ENCODE peak calls at places on chromosomes 13 and 19, in six cellular contexts. U is neural progenitor cell, J is endodermal cell, X is GM23338, C is upper lobe of right lung, A is IMR-90. N is an unnamed sample.

GRCh38 chr13:95002126-95002525 is 289.8 kb upstream of the SOX21 start:
- DNase-seq in C (no peak), A (no peak), J (no peak), X (peak), U (no peak), N (no peak)

GRCh38 chr13:48391257-48391656 is 21.7 kb downstream of the LPAR6 start:
- DNase-seq in X (no peak), J (no peak), U (no peak), A (no peak), C (no peak), N (no peak)

GRCh38 chr13:77465595-77466195 is 69.8 kb upstream of the SCEL start:
- DNase-seq in C (no peak), X (no peak), J (no peak), U (no peak), A (no peak), N (no peak)

GRCh38 chr13:102707465-102707864 is 12.6 kb upstream of the METTL21C start:
- DNase-seq in C (no peak), X (no peak), J (no peak), U (no peak), A (peak), N (no peak)

GRCh38 chr19:29779921-29780320 is 31.9 kb upstream of the CCNE1 start:
- DNase-seq in J (peak), X (peak), U (peak), C (no peak), A (no peak), N (no peak)

GRCh38 chr13:24625324-24625723 is 54.9 kb upstream of the ATP12A start:
- DNase-seq in U (no peak), C (no peak), J (no peak), A (no peak), X (no peak), N (no peak)

GRCh38 chr13:27636624-27637288 is 15.1 kb downstream of the POLR1D start:
- DNase-seq in X (no peak), C (no peak), U (no peak), A (peak), J (no peak), N (no peak)

GRCh38 chr13:113458218-113459065 is 5.2 kb upstream of the ADPRHL1 start:
- DNase-seq in C (peak), U (peak), J (peak), A (peak), X (peak), N (no peak)

GRCh38 chr19:50308991-50309390 is 20.2 kb downstream of the KCNC3 start:
- DNase-seq in X (no peak), A (no peak), C (peak), U (no peak), J (peak), N (no peak)

GRCh38 chr13:94739235-94739634 is 26.9 kb upstream of the SOX21 start:
- DNase-seq in X (no peak), C (no peak), A (no peak), U (no peak), J (no peak), N (no peak)

GRCh38 chr13:77207943-77208342 is 119.0 kb downstream of the MYCBP2 start:
- DNase-seq in U (no peak), X (peak), C (no peak), A (peak), J (no peak), N (no peak)

GRCh38 chr19:53158119-53158656 is 665 bp downstream of the ZNF347 start:
- DNase-seq in U (peak), X (peak), A (peak), C (peak), J (peak), N (no peak)

GRCh38 chr19:28324275-28325060 is 888.5 kb downstream of the UQCRFS1 start:
- DNase-seq in U (peak), C (no peak), A (no peak), X (peak), J (peak), N (no peak)

GRCh38 chr13:29579094-29579493 is 16.4 kb downstream of the SLC7A1 start:
- DNase-seq in J (no peak), X (no peak), C (no peak), A (no peak), U (no peak), N (no peak)

GRCh38 chr13:31081316-31081715 is 80.4 kb downstream of the HSPH1 start:
- DNase-seq in J (peak), X (no peak), A (no peak), C (no peak), U (no peak), N (no peak)

GRCh38 chr19:1780272-1780957 is 27.1 kb downstream of the ONECUT3 start:
- DNase-seq in C (no peak), U (no peak), J (no peak), X (no peak), A (peak), N (no peak)

GRCh38 chr13:113207890-113208423 is 512 bp downstream of the PCID2 start:
- DNase-seq in U (peak), A (peak), X (peak), C (peak), J (peak), N (no peak)

GRCh38 chr19:38079926-38080380 is 144.1 kb downstream of the DPF1 start:
- DNase-seq in A (peak), J (peak), C (no peak), U (no peak), X (peak), N (no peak)

GRCh38 chr13:77699059-77699680 is 1.7 kb downstream of the SLAIN1 start:
- DNase-seq in J (no peak), U (no peak), C (no peak), A (no peak), X (no peak), N (no peak)

GRCh38 chr13:48412881-48413351 is at the start of gene LPAR6:
- DNase-seq in J (peak), A (peak), C (no peak), X (peak), U (peak), N (no peak)

GRCh38 chr13:111561091-111561778 is 240.8 kb downstream of the TEX29 start:
- DNase-seq in J (no peak), A (no peak), X (no peak), C (peak), U (no peak), N (no peak)

GRCh38 chr13:39567569-39567968 is 35.4 kb downstream of the LHFPL6 start:
- DNase-seq in A (no peak), J (no peak), C (no peak), U (no peak), X (no peak), N (no peak)

GRCh38 chr13:93375491-93375890 is 148.9 kb downstream of the GPC6 start:
- DNase-seq in C (no peak), U (no peak), X (no peak), A (no peak), J (no peak), N (no peak)

GRCh38 chr19:12723383-12723642 is 419 bp downstream of the TNPO2 start:
- DNase-seq in X (peak), J (peak), C (no peak), A (peak), U (peak), N (no peak)

GRCh38 chr13:97018029-97018819 is 23.9 kb upstream of the OXGR1 start:
- DNase-seq in X (peak), J (peak), A (peak), C (no peak), U (peak), N (no peak)

GRCh38 chr19:42199440-42200115 is 17.9 kb downstream of the DEDD2 start:
- DNase-seq in U (no peak), A (no peak), X (peak), C (peak), J (peak), N (no peak)

DNA sequence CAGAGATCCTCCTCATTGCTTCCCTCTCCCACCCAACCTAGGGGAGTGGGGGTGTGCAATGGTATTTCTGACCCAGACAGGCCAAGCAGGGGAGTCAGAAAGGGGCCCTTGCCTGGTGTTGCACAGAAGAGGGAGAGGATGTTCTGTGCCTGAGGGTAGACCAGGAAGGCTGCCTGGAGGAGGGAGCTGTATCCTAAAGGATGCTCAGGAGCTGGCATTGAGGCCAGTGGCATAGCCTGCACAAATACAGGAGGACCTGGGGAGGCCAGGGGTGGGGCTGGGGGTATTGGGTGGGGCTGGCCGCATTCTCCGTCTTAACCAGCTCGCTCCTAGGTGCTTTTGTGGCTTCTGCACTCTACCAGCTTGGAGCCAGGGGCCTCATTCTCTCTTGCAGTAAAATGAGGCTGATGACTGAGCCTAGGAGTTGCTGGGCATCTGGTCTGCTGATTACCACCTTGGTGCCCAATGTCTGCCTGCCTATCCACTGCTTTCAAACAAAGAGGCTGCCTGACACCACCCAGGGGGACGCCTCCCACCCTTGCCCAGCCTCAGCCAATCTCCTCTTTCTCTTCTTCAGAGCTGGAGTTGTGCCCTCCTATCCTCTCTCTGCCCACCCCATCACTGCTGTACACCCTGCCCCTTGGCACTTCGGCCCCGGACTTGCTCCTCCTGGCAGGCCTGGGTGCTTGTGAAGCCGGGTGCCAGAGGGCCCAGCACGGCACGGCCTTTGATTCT is 4.6 kb downstream of the RNF225 start:
- DNase-seq in X (no peak), C (no peak), U (no peak), J (no peak), A (no peak), N (no peak)
- H3K4me3 ChIP-seq in X (peak), C (peak), U (peak), J (peak), A (peak), N (peak)

DNA sequence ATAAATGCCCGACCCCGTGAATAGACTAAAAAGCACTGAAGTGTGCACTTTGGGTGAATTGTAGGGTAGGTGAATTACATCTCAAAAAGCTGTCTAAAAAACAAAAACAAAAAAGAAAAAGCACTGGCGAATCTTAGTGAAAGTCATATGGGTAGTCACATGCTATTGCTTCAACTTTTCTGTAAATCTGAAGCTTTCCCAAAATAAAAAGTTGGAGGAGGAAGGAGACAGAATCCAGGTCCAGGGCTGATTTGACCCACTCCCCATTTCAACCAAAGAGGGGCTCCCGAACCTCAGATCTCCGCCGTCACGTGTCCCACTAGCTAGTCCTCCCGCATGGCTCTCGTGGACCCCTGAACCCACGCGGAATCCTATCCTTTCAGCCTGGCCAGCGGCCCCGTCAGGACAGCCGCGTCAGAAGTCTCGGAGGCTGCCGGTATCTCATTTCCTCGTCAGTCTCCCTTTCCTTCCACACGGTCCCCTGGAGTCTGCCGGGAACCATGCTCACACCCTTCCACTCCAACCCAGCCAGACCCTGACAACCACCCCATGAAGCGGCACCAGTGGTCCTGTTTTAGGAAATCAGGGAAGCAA is 6.1 kb downstream of the PPP1R12C start:
- DNase-seq in U (no peak), J (no peak), A (no peak), C (no peak), X (no peak), N (no peak)
- H3K27ac ChIP-seq in U (no peak), J (no peak), A (no peak), C (no peak), X (no peak), N (peak)

GRCh38 chr13:26075498-26075897 is 23.7 kb upstream of the SHISA2 start:
- DNase-seq in J (no peak), C (no peak), A (no peak), X (peak), U (peak), N (no peak)
- TF ChIP-seq CTCF in J (peak), C (no peak), A (no peak), X (peak), U (peak), N (no peak)

GRCh38 chr19:48403606-48404005 is 10.1 kb downstream of the GRIN2D start:
- DNase-seq in J (peak), X (peak), C (no peak), U (peak), A (peak), N (no peak)
- H3K4me3 ChIP-seq in J (no peak), X (no peak), C (no peak), U (no peak), A (no peak), N (no peak)

GRCh38 chr19:11556634-11557420 is 2.2 kb downstream of the ELOF1 start:
- DNase-seq in A (no peak), J (no peak), C (no peak), X (no peak), U (no peak), N (no peak)

GRCh38 chr19:11555246-11555645 is 3.8 kb downstream of the ELOF1 start:
- DNase-seq in C (no peak), A (no peak), X (no peak), J (no peak), U (no peak), N (no peak)

GRCh38 chr19:11560404-11560988 is 1.5 kb upstream of the ELOF1 start:
- DNase-seq in X (peak), U (peak), A (peak), J (peak), C (no peak), N (no peak)

GRCh38 chr19:11563530-11563929 is 4.5 kb upstream of the ELOF1 start:
- DNase-seq in X (no peak), J (no peak), C (no peak), A (no peak), U (no peak), N (no peak)

DNA sequence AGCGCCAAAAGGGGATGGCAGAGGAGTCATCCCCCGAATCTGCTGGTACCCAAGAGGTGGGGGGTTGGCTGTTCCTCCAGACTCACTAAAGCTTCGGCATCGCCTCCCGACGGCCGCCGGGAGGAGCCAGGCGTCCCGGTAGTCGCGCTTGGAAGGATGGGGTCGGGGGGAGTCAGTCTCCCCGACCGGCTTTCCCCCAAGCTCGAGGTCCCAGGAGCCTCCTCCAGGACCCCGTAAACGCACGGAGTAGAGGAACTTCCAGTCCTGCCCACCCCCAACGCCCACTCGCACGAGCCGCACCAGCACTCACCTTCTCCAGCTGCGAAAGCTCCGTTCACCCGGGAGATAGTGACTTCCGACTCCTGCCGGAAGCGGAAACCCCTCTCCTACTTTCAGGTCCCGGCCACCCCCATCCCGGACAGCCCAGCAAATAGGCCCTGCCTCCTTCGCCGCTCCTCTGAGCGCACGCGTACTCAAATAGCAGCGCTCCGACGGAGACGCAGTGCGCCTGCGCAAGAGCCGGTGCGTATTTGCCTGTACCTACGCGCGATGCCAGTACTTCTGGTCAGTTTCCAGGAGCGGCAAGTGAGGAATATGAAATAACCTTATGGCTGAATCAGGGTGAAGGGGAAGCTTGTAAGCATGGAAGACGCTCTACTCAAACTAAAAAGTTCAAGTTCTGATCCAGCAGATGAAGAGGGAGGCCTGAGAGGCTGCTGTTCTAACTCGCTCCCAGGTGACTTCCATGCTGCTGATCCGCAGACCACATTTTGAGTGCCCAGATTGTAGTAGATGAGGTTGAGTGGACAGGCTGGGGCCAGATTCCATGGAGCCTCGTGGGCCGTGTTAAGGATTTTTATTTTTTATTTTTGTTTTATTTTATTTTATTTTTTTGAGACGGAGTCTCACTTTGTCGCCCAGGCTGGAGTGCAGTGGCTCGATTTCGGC is at the start of gene ELOF1:
- DNase-seq in C (peak), U (peak), A (peak), X (peak), J (peak), N (peak)
- H3K27ac ChIP-seq in C (peak), U (no peak), A (peak), X (peak), J (peak), N (peak)

DNA sequence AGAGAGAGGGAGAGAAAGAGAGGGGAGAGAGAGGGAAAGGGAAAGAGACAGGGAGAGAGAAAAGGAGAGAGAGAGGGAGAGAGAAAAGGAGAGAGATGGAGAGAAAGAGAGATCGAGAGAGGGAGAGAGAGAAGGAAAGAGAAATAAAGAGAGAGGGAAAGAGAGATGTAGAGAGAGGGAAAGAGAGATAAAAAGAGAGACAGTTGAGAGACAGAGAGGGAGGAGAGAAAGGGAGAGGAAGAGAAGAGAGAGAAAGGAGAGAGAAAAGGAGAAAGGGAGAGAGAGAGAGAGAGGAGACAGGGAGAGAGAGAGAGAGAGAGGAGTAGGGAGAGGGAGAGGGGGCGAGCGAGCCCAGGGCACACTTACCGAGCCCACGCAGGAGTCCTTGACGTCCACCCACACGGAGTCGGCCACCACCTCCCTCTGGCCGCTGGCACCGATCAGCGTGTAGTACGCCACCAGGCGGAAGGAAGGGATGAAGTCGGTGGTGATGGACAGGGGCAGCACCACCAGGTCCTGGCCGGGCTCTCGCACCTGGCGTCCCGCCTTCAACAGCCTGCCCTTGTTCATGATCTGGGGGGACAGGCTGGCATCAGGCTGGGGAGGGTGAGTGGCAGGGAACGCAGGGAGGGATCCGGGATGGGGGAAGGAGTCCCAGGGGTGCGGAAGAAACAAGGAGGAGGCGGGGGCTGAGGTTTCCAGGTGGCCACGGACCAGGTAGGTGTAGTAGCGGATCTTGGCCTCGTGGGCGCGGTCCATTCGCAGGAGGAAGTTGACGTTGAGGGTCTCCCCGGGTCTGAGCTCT is 10.0 kb downstream of the C3 start:
- DNase-seq in U (peak), J (peak), C (no peak), A (no peak), X (peak), N (no peak)
- TF ChIP-seq CTCF in U (peak), J (peak), C (peak), A (no peak), X (peak), N (no peak)

N was measured in thoracic aorta.